ENCODE peak calls at places on chromosomes 13 and 19, in six cellular contexts. J is NCI-H2081 treated with DMSO at 0.1 percent for 48 hours, E is NCI-H748 treated with DMSO at 0.1 percent for 48 hours, B is NCI-H1694 treated with DMSO at 0.1 percent for 48 hours, M is ovary, C is occipital lobe. G is an unnamed sample.

GRCh38 chr19:4051175-4052101 is 15.3 kb downstream of the ZBTB7A start:
- DNase-seq in B (no peak), M (peak; percentile 29), E (no peak), C (no peak), J (no peak), G (no peak)

GRCh38 chr13:83162493-83162892 is 719.8 kb downstream of the SLITRK1 start:
- DNase-seq in E (no peak), J (no peak), M (no peak), B (no peak), C (peak; percentile 4), G (no peak)

GRCh38 chr13:114234266-114234644 is 442 bp upstream of the CDC16 start:
- DNase-seq in C (no peak), J (no peak), B (no peak), M (no peak), E (no peak), G (no peak)

GRCh38 chr19:30226464-30227070 is 145.6 kb upstream of the ZNF536 start:
- DNase-seq in E (peak; percentile 13), M (no peak), J (no peak), B (no peak), C (no peak), G (no peak)

GRCh38 chr13:44410328-44410859 is 36.8 kb downstream of the SERP2 start:
- DNase-seq in M (no peak), B (no peak), C (no peak), E (no peak), J (no peak), G (peak; percentile 34)

GRCh38 chr13:24254151-24254810 is 55.1 kb upstream of the C1QTNF9 start:
- DNase-seq in E (no peak), B (no peak), C (no peak), J (no peak), M (no peak), G (no peak)

GRCh38 chr19:1509589-1510441 is 3.0 kb downstream of the ADAMTSL5 start:
- DNase-seq in M (no peak), E (no peak), J (no peak), B (no peak), C (no peak), G (no peak)

GRCh38 chr19:4396949-4397783 is 3.2 kb downstream of the SH3GL1 start:
- DNase-seq in B (no peak), J (no peak), M (no peak), E (no peak), C (no peak), G (no peak)